ENCODE peak calls at places on chromosome 15, in nine cellular contexts. K is endothelial cell, J is activated gamma-delta T cell, I is stomach, O is D721Med, F is RCC 7860, C is glutamatergic neuron, H is NCI-H526, W is ACHN. N is an unnamed sample.

GRCh38 chr15:98083203-98083910 is 122.9 kb downstream of the ARRDC4 start:
- DNase-seq in W (no peak), F (no peak), J (no peak), H (no peak), C (no peak), O (no peak), I (no peak), K (no peak), N (no peak)

GRCh38 chr15:67067161-67067853 is 1.9 kb downstream of the SMAD3 start:
- DNase-seq in F (no peak), J (no peak), O (no peak), I (no peak), W (no peak), C (peak), H (peak), K (peak), N (no peak)

GRCh38 chr15:84658080-84658787 is at the start of gene NMB:
- DNase-seq in K (peak), J (peak), I (peak), W (peak), H (peak), C (peak), O (peak), F (peak), N (peak)

GRCh38 chr15:41011055-41011815 is 58.0 kb downstream of the CHAC1 start:
- DNase-seq in J (no peak), K (no peak), W (no peak), I (no peak), O (no peak), C (no peak), F (no peak), H (no peak), N (no peak)

GRCh38 chr15:28913171-28913765 is 27.5 kb downstream of the APBA2 start:
- DNase-seq in J (no peak), H (no peak), O (no peak), I (no peak), W (no peak), K (no peak), C (no peak), F (no peak), N (no peak)

GRCh38 chr15:88878720-88879184 is 16.6 kb downstream of the HAPLN3 start:
- DNase-seq in I (peak), J (no peak), O (peak), C (peak), F (peak), W (peak), H (peak), K (peak), N (peak)

GRCh38 chr15:78457101-78457500 is 19.1 kb downstream of the IREB2 start:
- DNase-seq in C (no peak), I (no peak), J (no peak), K (no peak), O (no peak), W (no peak), H (no peak), F (no peak), N (no peak)

GRCh38 chr15:91867581-91868026 is 14.1 kb downstream of the SLCO3A1 start:
- DNase-seq in W (peak), J (no peak), I (peak), O (no peak), K (no peak), H (no peak), F (peak), C (no peak), N (no peak)

GRCh38 chr15:84855032-84855645 is 29.3 kb upstream of the SLC28A1 start:
- DNase-seq in J (no peak), C (no peak), O (no peak), W (no peak), I (no peak), H (no peak), F (no peak), K (no peak), N (no peak)

GRCh38 chr15:37536967-37537624 is 397.3 kb upstream of the TMCO5A start:
- DNase-seq in C (no peak), F (peak), K (no peak), W (no peak), J (no peak), H (no peak), I (no peak), O (no peak), N (no peak)